ENCODE peak calls at places on chromosomes 5 and 9, in seven cellular contexts. L, J, W, Q, A, B and S are unnamed samples.

GRCh38 chr5:56818409-56819026 is 3.2 kb downstream of the MAP3K1 start:
- DNase-seq in L (no peak), B (no peak), J (peak), A (no peak), W (no peak), Q (no peak), S (peak)

GRCh38 chr9:129311638-129312037 is 133.6 kb upstream of the IER5L start:
- DNase-seq in B (no peak), Q (no peak), L (no peak), W (no peak), J (no peak), A (no peak), S (no peak)

GRCh38 chr5:124755565-124755964 is 9.1 kb upstream of the ZNF608 start:
- DNase-seq in Q (no peak), L (peak), A (no peak), B (no peak), W (peak), J (no peak), S (no peak)

GRCh38 chr5:91955610-91956009 is 572.5 kb upstream of the ARRDC3 start:
- DNase-seq in B (no peak), A (no peak), L (peak), J (peak), W (no peak), Q (no peak), S (no peak)

GRCh38 chr5:4862500-4862899 is 277.6 kb upstream of the ADAMTS16 start:
- DNase-seq in A (no peak), J (peak), B (peak), Q (peak), L (peak), W (peak), S (peak)

GRCh38 chr9:107624216-107624948 is 134.8 kb upstream of the KLF4 start:
- DNase-seq in W (no peak), L (no peak), J (peak), Q (no peak), B (no peak), A (no peak), S (peak)

GRCh38 chr9:132792547-132792946 is 85.5 kb downstream of the AK8 start:
- DNase-seq in A (no peak), B (no peak), L (no peak), W (no peak), Q (no peak), J (no peak), S (no peak)

GRCh38 chr5:110727025-110727314 is 499 bp upstream of the TMEM232 start:
- DNase-seq in W (peak), J (no peak), Q (no peak), L (peak), A (no peak), B (no peak), S (no peak)

GRCh38 chr5:172800088-172800551 is 29.1 kb upstream of the DUSP1 start:
- DNase-seq in W (no peak), Q (no peak), A (no peak), J (peak), B (no peak), L (no peak), S (peak)

GRCh38 chr9:4344946-4345345 is 45.1 kb upstream of the GLIS3 start:
- DNase-seq in B (no peak), L (no peak), A (no peak), W (no peak), Q (no peak), J (no peak), S (no peak)

GRCh38 chr5:180461303-180461702 is 32.9 kb upstream of the CNOT6 start:
- DNase-seq in L (no peak), A (no peak), Q (no peak), B (no peak), W (no peak), J (no peak), S (no peak)

GRCh38 chr9:38622083-38622674 is 1.8 kb upstream of the ANKRD18A start:
- DNase-seq in Q (peak), B (no peak), W (no peak), J (no peak), L (no peak), A (no peak), S (no peak)

GRCh38 chr9:77588319-77588937 is 59.7 kb downstream of the GNA14 start:
- DNase-seq in L (peak), A (no peak), J (peak), B (no peak), W (peak), Q (no peak), S (peak)

GRCh38 chr5:93583799-93584530 is 943 bp downstream of the NR2F1 start:
- DNase-seq in Q (no peak), J (peak), W (no peak), A (no peak), L (peak), B (peak), S (peak)

GRCh38 chr5:136025900-136026299 is 2.9 kb upstream of the TGFBI start:
- DNase-seq in W (no peak), J (peak), Q (no peak), B (no peak), A (no peak), L (no peak), S (peak)

GRCh38 chr9:38358390-38359296 is 33.9 kb upstream of the ALDH1B1 start:
- DNase-seq in L (no peak), J (no peak), B (no peak), A (no peak), W (no peak), Q (no peak), S (no peak)

GRCh38 chr9:107703651-107704050 is 214.1 kb upstream of the KLF4 start:
- DNase-seq in Q (no peak), A (no peak), L (no peak), W (no peak), B (no peak), J (no peak), S (no peak)

GRCh38 chr5:172904643-172905345 is 54.4 kb upstream of the RPL26L1 start:
- DNase-seq in W (no peak), A (no peak), L (no peak), B (peak), J (peak), Q (no peak), S (peak)

GRCh38 chr5:135444881-135445280 is 2.3 kb downstream of the DCANP1 start:
- DNase-seq in L (no peak), A (no peak), J (no peak), Q (no peak), W (no peak), B (no peak), S (no peak)

GRCh38 chr9:5938449-5938848 is 47.8 kb downstream of the MLANA start:
- DNase-seq in W (no peak), A (no peak), L (no peak), Q (no peak), J (no peak), B (no peak), S (no peak)

GRCh38 chr9:128470560-128470959 is 14.8 kb downstream of the ODF2 start:
- DNase-seq in W (no peak), Q (no peak), J (peak), B (no peak), L (no peak), A (no peak), S (peak)

GRCh38 chr9:37801287-37801850 is 772 bp downstream of the DCAF10 start:
- DNase-seq in A (no peak), J (peak), W (no peak), B (peak), L (peak), Q (no peak), S (peak)

GRCh38 chr5:157253547-157253946 is 12.4 kb upstream of the CYFIP2 start:
- DNase-seq in Q (peak), J (peak), L (peak), W (peak), A (no peak), B (peak), S (peak)

GRCh38 chr9:125261501-125262216 is at the start of gene GAPVD1:
- DNase-seq in Q (peak), B (peak), W (peak), J (peak), A (peak), L (peak), S (peak)

GRCh38 chr9:82021198-82021597 is 32.6 kb downstream of the SPATA31D1 start:
- DNase-seq in B (no peak), W (no peak), J (peak), A (no peak), Q (peak), L (no peak), S (peak)

GRCh38 chr5:180873628-180874520 is 12.8 kb upstream of the ZFP62 start:
- DNase-seq in L (peak), J (peak), A (no peak), B (no peak), Q (peak), W (no peak), S (peak)

GRCh38 chr5:154236011-154236410 is 45.5 kb downstream of the GALNT10 start:
- DNase-seq in B (no peak), L (peak), J (no peak), Q (no peak), W (no peak), A (no peak), S (no peak)

GRCh38 chr5:74947961-74948613 is 81.9 kb upstream of the FAM169A start:
- DNase-seq in J (peak), Q (no peak), L (peak), W (no peak), A (no peak), B (no peak), S (peak)

GRCh38 chr9:121696935-121697334 is 45.5 kb downstream of the DAB2IP start:
- DNase-seq in J (no peak), Q (no peak), W (no peak), L (no peak), A (no peak), B (no peak), S (no peak)

GRCh38 chr9:122206118-122207046 is 22.4 kb downstream of the LHX6 start:
- DNase-seq in W (no peak), B (no peak), Q (no peak), A (no peak), J (peak), L (no peak), S (peak)

GRCh38 chr5:141811287-141812155 is 66.7 kb downstream of the PCDH1 start:
- DNase-seq in Q (no peak), J (no peak), A (no peak), B (no peak), W (no peak), L (peak), S (no peak)

GRCh38 chr9:84670106-84670800 is 724 bp downstream of the NTRK2 start:
- DNase-seq in J (no peak), Q (no peak), W (no peak), A (no peak), B (no peak), L (peak), S (no peak)

GRCh38 chr9:130422546-130422945 is 22.2 kb upstream of the ASS1 start:
- DNase-seq in J (no peak), B (no peak), Q (no peak), L (no peak), W (no peak), A (no peak), S (no peak)

GRCh38 chr5:132309679-132310078 is 15.5 kb downstream of the SLC22A4 start:
- DNase-seq in L (no peak), Q (no peak), A (no peak), W (no peak), B (no peak), J (no peak), S (no peak)

GRCh38 chr5:126875303-126875785 is 98.4 kb downstream of the LMNB1 start:
- DNase-seq in W (no peak), J (no peak), B (no peak), L (no peak), A (no peak), Q (no peak), S (peak)

GRCh38 chr9:33101104-33101951 is 24.9 kb upstream of the SMU1 start:
- DNase-seq in B (no peak), L (no peak), A (no peak), Q (no peak), J (peak), W (no peak), S (peak)

GRCh38 chr5:98365126-98365525 is 408.3 kb upstream of the RGMB start:
- DNase-seq in A (no peak), W (no peak), J (no peak), Q (no peak), L (no peak), B (no peak), S (no peak)

GRCh38 chr5:139635606-139636206 is 12.4 kb upstream of the CXXC5 start:
- DNase-seq in J (peak), B (no peak), W (peak), Q (peak), L (peak), A (peak), S (peak)